ENCODE peak calls at places on chromosomes 6 and 20, in eight cellular contexts. D, Q, M, X, A, H, S and V are unnamed samples.

GRCh38 chr20:38674178-38675133 is 49.8 kb upstream of the SLC32A1 start:
- DNase-seq in D (no peak), Q (no peak), M (no peak), X (peak; percentile 13), A (peak; percentile 43), H (no peak), S (no peak), V (peak; percentile 50)

GRCh38 chr6:14337157-14337556 is 219.6 kb downstream of the CD83 start:
- DNase-seq in D (no peak), Q (no peak), M (no peak), X (no peak), A (no peak), H (no peak), S (no peak), V (no peak)

GRCh38 chr6:36430351-36430750 is 12.3 kb downstream of the PXT1 start:
- DNase-seq in D (no peak), Q (no peak), M (peak; percentile 73), X (no peak), A (no peak), H (no peak), S (no peak), V (no peak)

GRCh38 chr20:49210101-49210749 is 9.0 kb upstream of the DDX27 start:
- DNase-seq in D (no peak), Q (no peak), M (no peak), X (no peak), A (no peak), H (no peak), S (no peak), V (no peak)

GRCh38 chr6:105346052-105346451 is 56.8 kb downstream of the PREP start:
- DNase-seq in D (no peak), Q (no peak), M (peak; percentile 3), X (no peak), A (no peak), H (no peak), S (no peak), V (no peak)

GRCh38 chr20:33761698-33762250 is 30.0 kb downstream of the ZNF341 start:
- DNase-seq in D (no peak), Q (no peak), M (no peak), X (no peak), A (no peak), H (no peak), S (no peak), V (no peak)

GRCh38 chr6:122984393-122984792 is 11.6 kb upstream of the CLVS2 start:
- DNase-seq in D (no peak), Q (no peak), M (no peak), X (no peak), A (no peak), H (peak; percentile 73), S (no peak), V (no peak)

GRCh38 chr6:55034752-55035151 is 139.6 kb upstream of the HCRTR2 start:
- DNase-seq in D (no peak), Q (no peak), M (no peak), X (no peak), A (no peak), H (peak; percentile 35), S (no peak), V (no peak)

GRCh38 chr6:71531006-71531405 is 242.4 kb downstream of the OGFRL1 start:
- DNase-seq in D (no peak), Q (no peak), M (no peak), X (no peak), A (no peak), H (no peak), S (no peak), V (no peak)

GRCh38 chr6:96795481-96795880 is 41.8 kb downstream of the GPR63 start:
- DNase-seq in D (no peak), Q (no peak), M (no peak), X (no peak), A (no peak), H (no peak), S (no peak), V (no peak)

GRCh38 chr6:119887671-119888070 is 538.1 kb upstream of the MAN1A1 start:
- DNase-seq in D (no peak), Q (no peak), M (no peak), X (no peak), A (no peak), H (no peak), S (no peak), V (no peak)

GRCh38 chr20:4713401-4713800 is 8.3 kb upstream of the PRND start:
- DNase-seq in D (no peak), Q (no peak), M (no peak), X (no peak), A (no peak), H (no peak), S (no peak), V (no peak)

GRCh38 chr6:37850728-37851285 is 31.3 kb downstream of the ZFAND3 start:
- DNase-seq in D (no peak), Q (no peak), M (no peak), X (no peak), A (no peak), H (no peak), S (no peak), V (no peak)

GRCh38 chr20:11502051-11502450 is 415.6 kb upstream of the BTBD3 start:
- DNase-seq in D (no peak), Q (no peak), M (no peak), X (no peak), A (no peak), H (no peak), S (no peak), V (no peak)

GRCh38 chr6:100175814-100176275 is 181.8 kb upstream of the MCHR2 start:
- DNase-seq in D (no peak), Q (no peak), M (peak; percentile 3), X (no peak), A (no peak), H (no peak), S (peak; percentile 44), V (no peak)

GRCh38 chr6:43090557-43090952 is 14.4 kb downstream of the PTK7 start:
- DNase-seq in D (no peak), Q (no peak), M (no peak), X (no peak), A (no peak), H (no peak), S (no peak), V (no peak)

GRCh38 chr20:51831891-51832675 is 29.8 kb upstream of the SALL4 start:
- DNase-seq in D (no peak), Q (no peak), M (no peak), X (no peak), A (no peak), H (no peak), S (no peak), V (no peak)

GRCh38 chr6:129500958-129501381 is 209.0 kb downstream of the ARHGAP18 start:
- DNase-seq in D (no peak), Q (no peak), M (no peak), X (no peak), A (no peak), H (no peak), S (no peak), V (no peak)

GRCh38 chr6:41647061-41647511 is 8.8 kb downstream of the MDFI start:
- DNase-seq in D (no peak), Q (no peak), M (no peak), X (no peak), A (no peak), H (no peak), S (no peak), V (no peak)

GRCh38 chr6:73898599-73898998 is 202.6 kb downstream of the CD109 start:
- DNase-seq in D (no peak), Q (no peak), M (peak; percentile 14), X (no peak), A (no peak), H (no peak), S (no peak), V (no peak)

GRCh38 chr6:166223091-166223490 is 55.4 kb upstream of the TBXT start:
- DNase-seq in D (no peak), Q (no peak), M (no peak), X (no peak), A (no peak), H (no peak), S (no peak), V (no peak)
- H3K9me3 ChIP-seq in D (no peaks in the 10 kb centered on the region), Q (no peaks in the 10 kb centered on the region), M (no peaks in the 10 kb centered on the region), X (no peaks in the 10 kb centered on the region), A (no peaks in the 10 kb centered on the region), H (peaks cover 9% of the 10 kb centered on the region), S (no peaks in the 10 kb centered on the region), V (no peaks in the 10 kb centered on the region)

DNA sequence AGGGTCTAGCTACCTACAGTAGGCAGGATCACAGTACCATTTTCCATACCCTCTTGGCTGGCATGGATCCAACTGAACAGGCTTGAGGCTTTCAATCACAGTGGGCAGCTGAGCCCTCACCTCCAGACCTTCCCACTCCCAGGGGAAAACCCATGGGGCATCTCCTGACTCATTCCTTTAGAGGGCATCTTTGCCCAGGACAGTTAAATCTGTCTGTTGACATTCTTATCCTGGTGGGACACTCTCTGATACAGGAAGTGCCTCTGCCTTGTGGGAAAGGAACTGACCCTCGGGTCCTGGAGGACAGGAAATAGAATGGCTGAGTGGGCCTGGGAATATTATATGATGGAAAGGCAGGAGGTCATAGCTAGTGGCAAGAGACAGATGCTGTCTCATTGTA is 10.2 kb upstream of the EPB41L1 start:
- DNase-seq in D (no peak), Q (no peak), M (no peak), X (no peak), A (no peak), H (no peak), S (no peak), V (no peak)
- H3K9me3 ChIP-seq in D (no peaks in the 10 kb centered on the region), Q (no peaks in the 10 kb centered on the region), M (no peaks in the 10 kb centered on the region), X (no peaks in the 10 kb centered on the region), A (no peaks in the 10 kb centered on the region), H (no peaks in the 10 kb centered on the region), S (no peaks in the 10 kb centered on the region), V (no peaks in the 10 kb centered on the region)

GRCh38 chr6:169962604-169963469 is 211.4 kb downstream of the ERMARD start:
- DNase-seq in D (peak; percentile 9), Q (peak; percentile 45), M (no peak), X (no peak), A (no peak), H (no peak), S (no peak), V (no peak)
- H3K9me3 ChIP-seq in D (no peaks in the 10 kb centered on the region), Q (no peaks in the 10 kb centered on the region), M (no peaks in the 10 kb centered on the region), X (no peaks in the 10 kb centered on the region), A (no peaks in the 10 kb centered on the region), H (no peaks in the 10 kb centered on the region), S (no peaks in the 10 kb centered on the region), V (no peaks in the 10 kb centered on the region)

DNA sequence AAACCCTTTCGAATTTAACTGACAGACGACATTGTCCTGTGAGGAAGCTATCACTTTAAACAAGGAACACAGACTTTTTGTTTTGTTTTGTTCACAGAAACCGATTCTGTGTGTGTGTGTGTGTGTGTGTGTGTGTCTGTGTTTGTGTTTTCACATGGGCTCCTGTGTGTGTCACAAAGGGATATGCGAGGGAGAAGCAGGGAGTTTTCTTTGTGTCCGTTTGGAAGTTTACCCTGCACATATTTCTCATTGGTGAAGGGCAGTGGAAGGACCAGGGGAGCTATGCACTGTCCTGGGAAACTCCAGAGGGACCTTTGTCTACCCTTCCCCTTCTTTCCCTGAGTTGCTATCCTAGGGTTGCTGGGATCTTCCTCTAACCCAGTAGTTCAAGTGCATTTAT is 17.7 kb downstream of the POM121L2 start:
- DNase-seq in D (no peak), Q (no peak), M (peak; percentile 16), X (no peak), A (no peak), H (no peak), S (no peak), V (no peak)
- H3K9me3 ChIP-seq in D (no peaks in the 10 kb centered on the region), Q (no peaks in the 10 kb centered on the region), M (no peaks in the 10 kb centered on the region), X (peaks cover 12% of the 10 kb centered on the region), A (peaks cover 5% of the 10 kb centered on the region), H (no peaks in the 10 kb centered on the region), S (no peaks in the 10 kb centered on the region), V (peaks cover 10% of the 10 kb centered on the region)